ENCODE peak calls at places on chromosomes 5 and 9, in six cellular contexts. One of them, this sample, is unnamed.

GRCh38 chr5:42919600-42919999 is 107.9 kb upstream of the SELENOP start:
- DNase-seq in stimulated activated CD4-positive, alpha-beta T cell treated with anti-CD3 and anti-CD28 coated beads, Interleukin-15, amount 100 ng/mL, for 1 hour: no peak
- DNase-seq in aorta: no peak
- DNase-seq in NCI-H2081: no peak
- DNase-seq in activated naive CD4-positive, alpha-beta T cell treated with anti-CD3 and anti-CD28 coated beads for 36 hours: no peak
- DNase-seq in activated T-helper 1 cell treated with anti-CD3 and anti-CD28 coated beads, Interleukin-12 subunit alpha, Interleukin-12 subunit beta, Interleukin-2, Interleukin-4 antibody, amounts not matched to agents 30 ng/mL and 10 ng/mL and 1 ng/mL, durations not matched to agents 14 hours and 24 hours and 36 hours: no peak
- DNase-seq in this sample: no peak

GRCh38 chr5:178113141-178113787 is at the start of gene N4BP3:
- DNase-seq in stimulated activated CD4-positive, alpha-beta T cell treated with anti-CD3 and anti-CD28 coated beads, Interleukin-15, amount 100 ng/mL, for 1 hour: peak
- DNase-seq in aorta: no peak
- DNase-seq in NCI-H2081: peak
- DNase-seq in activated naive CD4-positive, alpha-beta T cell treated with anti-CD3 and anti-CD28 coated beads for 36 hours: peak
- DNase-seq in activated T-helper 1 cell treated with anti-CD3 and anti-CD28 coated beads, Interleukin-12 subunit alpha, Interleukin-12 subunit beta, Interleukin-2, Interleukin-4 antibody, amounts not matched to agents 30 ng/mL and 10 ng/mL and 1 ng/mL, durations not matched to agents 14 hours and 24 hours and 36 hours: peak
- DNase-seq in this sample: peak

GRCh38 chr9:37904647-37905505 is 949 bp upstream of the SLC25A51 start:
- DNase-seq in stimulated activated CD4-positive, alpha-beta T cell treated with anti-CD3 and anti-CD28 coated beads, Interleukin-15, amount 100 ng/mL, for 1 hour: no peak
- DNase-seq in aorta: no peak
- DNase-seq in NCI-H2081: peak
- DNase-seq in activated naive CD4-positive, alpha-beta T cell treated with anti-CD3 and anti-CD28 coated beads for 36 hours: peak
- DNase-seq in activated T-helper 1 cell treated with anti-CD3 and anti-CD28 coated beads, Interleukin-12 subunit alpha, Interleukin-12 subunit beta, Interleukin-2, Interleukin-4 antibody, amounts not matched to agents 30 ng/mL and 10 ng/mL and 1 ng/mL, durations not matched to agents 14 hours and 24 hours and 36 hours: no peak
- DNase-seq in this sample: no peak

GRCh38 chr5:143695244-143695885 is 116.6 kb upstream of the HMHB1 start:
- DNase-seq in stimulated activated CD4-positive, alpha-beta T cell treated with anti-CD3 and anti-CD28 coated beads, Interleukin-15, amount 100 ng/mL, for 1 hour: no peak
- DNase-seq in aorta: no peak
- DNase-seq in NCI-H2081: no peak
- DNase-seq in activated naive CD4-positive, alpha-beta T cell treated with anti-CD3 and anti-CD28 coated beads for 36 hours: no peak
- DNase-seq in activated T-helper 1 cell treated with anti-CD3 and anti-CD28 coated beads, Interleukin-12 subunit alpha, Interleukin-12 subunit beta, Interleukin-2, Interleukin-4 antibody, amounts not matched to agents 30 ng/mL and 10 ng/mL and 1 ng/mL, durations not matched to agents 14 hours and 24 hours and 36 hours: no peak
- DNase-seq in this sample: no peak

GRCh38 chr5:38913714-38914113 is 67.9 kb downstream of the OSMR start:
- DNase-seq in stimulated activated CD4-positive, alpha-beta T cell treated with anti-CD3 and anti-CD28 coated beads, Interleukin-15, amount 100 ng/mL, for 1 hour: no peak
- DNase-seq in aorta: no peak
- DNase-seq in NCI-H2081: no peak
- DNase-seq in activated naive CD4-positive, alpha-beta T cell treated with anti-CD3 and anti-CD28 coated beads for 36 hours: no peak
- DNase-seq in activated T-helper 1 cell treated with anti-CD3 and anti-CD28 coated beads, Interleukin-12 subunit alpha, Interleukin-12 subunit beta, Interleukin-2, Interleukin-4 antibody, amounts not matched to agents 30 ng/mL and 10 ng/mL and 1 ng/mL, durations not matched to agents 14 hours and 24 hours and 36 hours: no peak
- DNase-seq in this sample: no peak

GRCh38 chr9:122031806-122032205 is 61.3 kb downstream of the TTLL11 start:
- DNase-seq in stimulated activated CD4-positive, alpha-beta T cell treated with anti-CD3 and anti-CD28 coated beads, Interleukin-15, amount 100 ng/mL, for 1 hour: no peak
- DNase-seq in aorta: no peak
- DNase-seq in NCI-H2081: no peak
- DNase-seq in activated naive CD4-positive, alpha-beta T cell treated with anti-CD3 and anti-CD28 coated beads for 36 hours: no peak
- DNase-seq in activated T-helper 1 cell treated with anti-CD3 and anti-CD28 coated beads, Interleukin-12 subunit alpha, Interleukin-12 subunit beta, Interleukin-2, Interleukin-4 antibody, amounts not matched to agents 30 ng/mL and 10 ng/mL and 1 ng/mL, durations not matched to agents 14 hours and 24 hours and 36 hours: no peak
- DNase-seq in this sample: no peak

GRCh38 chr5:5046680-5047502 is 93.2 kb upstream of the ADAMTS16 start:
- DNase-seq in stimulated activated CD4-positive, alpha-beta T cell treated with anti-CD3 and anti-CD28 coated beads, Interleukin-15, amount 100 ng/mL, for 1 hour: no peak
- DNase-seq in aorta: no peak
- DNase-seq in NCI-H2081: no peak
- DNase-seq in activated naive CD4-positive, alpha-beta T cell treated with anti-CD3 and anti-CD28 coated beads for 36 hours: no peak
- DNase-seq in activated T-helper 1 cell treated with anti-CD3 and anti-CD28 coated beads, Interleukin-12 subunit alpha, Interleukin-12 subunit beta, Interleukin-2, Interleukin-4 antibody, amounts not matched to agents 30 ng/mL and 10 ng/mL and 1 ng/mL, durations not matched to agents 14 hours and 24 hours and 36 hours: no peak
- DNase-seq in this sample: no peak

GRCh38 chr5:132017316-132017715 is 5.9 kb upstream of the ACSL6 start:
- DNase-seq in stimulated activated CD4-positive, alpha-beta T cell treated with anti-CD3 and anti-CD28 coated beads, Interleukin-15, amount 100 ng/mL, for 1 hour: no peak
- DNase-seq in aorta: no peak
- DNase-seq in NCI-H2081: no peak
- DNase-seq in activated naive CD4-positive, alpha-beta T cell treated with anti-CD3 and anti-CD28 coated beads for 36 hours: no peak
- DNase-seq in activated T-helper 1 cell treated with anti-CD3 and anti-CD28 coated beads, Interleukin-12 subunit alpha, Interleukin-12 subunit beta, Interleukin-2, Interleukin-4 antibody, amounts not matched to agents 30 ng/mL and 10 ng/mL and 1 ng/mL, durations not matched to agents 14 hours and 24 hours and 36 hours: no peak
- DNase-seq in this sample: no peak

GRCh38 chr5:132388244-132389050 is 18.9 kb downstream of the SLC22A5 start:
- DNase-seq in stimulated activated CD4-positive, alpha-beta T cell treated with anti-CD3 and anti-CD28 coated beads, Interleukin-15, amount 100 ng/mL, for 1 hour: no peak
- DNase-seq in aorta: peak
- DNase-seq in NCI-H2081: no peak
- DNase-seq in activated naive CD4-positive, alpha-beta T cell treated with anti-CD3 and anti-CD28 coated beads for 36 hours: no peak
- DNase-seq in activated T-helper 1 cell treated with anti-CD3 and anti-CD28 coated beads, Interleukin-12 subunit alpha, Interleukin-12 subunit beta, Interleukin-2, Interleukin-4 antibody, amounts not matched to agents 30 ng/mL and 10 ng/mL and 1 ng/mL, durations not matched to agents 14 hours and 24 hours and 36 hours: no peak
- DNase-seq in this sample: no peak

This sample was measured in stimulated activated CD8-positive, alpha-beta memory T cell treated with anti-CD3 and anti-CD28 coated beads, Interleukin-7, amount 100 ng/mL, for 48 hours.